ENCODE peak calls at places on chromosomes 5 and 9, in ten cellular contexts. N is left lung; G is ovary; D is AG08396; E is hepatic stellate cell; Z is cardiac muscle cell; R is NCI-H1694 treated with DMSO at 0.1 percent for 48 hours; V is effector memory CD8-positive, alpha-beta T cell; O is B cell; Y is NCI-H460. K is an unnamed sample.

GRCh38 chr5:125823572-125823971 is 599.6 kb upstream of the GRAMD2B start:
- DNase-seq in V (no peak), D (peak), Z (no peak), E (no peak), G (no peak), O (no peak), N (no peak), Y (no peak), R (no peak), K (no peak)

GRCh38 chr5:137997726-137998213 is 35.1 kb downstream of the FAM13B start:
- DNase-seq in D (no peak), O (no peak), N (no peak), E (no peak), R (no peak), Y (no peak), Z (no peak), G (no peak), V (no peak), K (no peak)

GRCh38 chr9:35736201-35736633 is 3.8 kb downstream of the CREB3 start:
- DNase-seq in V (peak), D (peak), E (peak), O (peak), Z (peak), G (no peak), N (peak), R (peak), Y (peak), K (peak)

GRCh38 chr9:81292056-81292805 is 397.1 kb downstream of the TLE1 start:
- DNase-seq in G (no peak), N (no peak), Z (no peak), D (no peak), R (no peak), O (no peak), V (no peak), E (no peak), Y (no peak), K (no peak)

GRCh38 chr9:101028346-101029299 is at the start of gene PLPPR1:
- DNase-seq in V (no peak), D (peak), G (peak), O (no peak), Z (peak), N (peak), Y (peak), R (peak), E (peak), K (peak)

GRCh38 chr5:157602505-157602904 is 26.9 kb upstream of the ADAM19 start:
- DNase-seq in E (no peak), Z (no peak), D (no peak), O (peak), R (no peak), N (no peak), Y (no peak), G (no peak), V (no peak), K (no peak)

GRCh38 chr5:133457439-133457838 is 154.9 kb downstream of the FSTL4 start:
- DNase-seq in E (no peak), D (no peak), Z (peak), G (no peak), V (no peak), N (no peak), R (no peak), O (no peak), Y (no peak), K (no peak)

GRCh38 chr5:86997501-86997900 is 270.2 kb upstream of the RASA1 start:
- DNase-seq in G (no peak), R (no peak), E (no peak), Z (no peak), V (no peak), N (no peak), O (no peak), D (no peak), Y (no peak), K (no peak)

GRCh38 chr5:156812959-156813358 is 37.1 kb upstream of the PPP1R2B start:
- DNase-seq in G (no peak), V (no peak), E (no peak), Z (no peak), O (no peak), Y (no peak), R (no peak), D (no peak), N (no peak), K (no peak)

GRCh38 chr5:139295692-139296091 is 2.2 kb downstream of the MATR3 start:
- DNase-seq in D (no peak), V (no peak), Y (no peak), G (no peak), R (no peak), O (no peak), N (no peak), E (no peak), Z (no peak), K (no peak)

GRCh38 chr5:37850128-37850865 is 10.5 kb upstream of the GDNF start:
- DNase-seq in E (peak), R (no peak), G (no peak), Z (no peak), V (no peak), O (no peak), Y (no peak), D (no peak), N (no peak), K (no peak)

GRCh38 chr9:137588311-137588710 is 2.0 kb downstream of the ZMYND19 start:
- DNase-seq in D (no peak), V (no peak), O (no peak), E (no peak), Y (no peak), Z (no peak), R (no peak), N (no peak), G (no peak), K (no peak)

GRCh38 chr9:107536462-107536861 is 46.9 kb upstream of the KLF4 start:
- DNase-seq in N (no peak), D (no peak), R (no peak), V (no peak), O (no peak), E (no peak), G (no peak), Z (no peak), Y (no peak), K (no peak)

GRCh38 chr9:120861935-120862334 is 15.1 kb downstream of the PHF19 start:
- DNase-seq in D (no peak), G (no peak), Y (no peak), O (no peak), R (no peak), E (no peak), V (no peak), Z (no peak), N (no peak), K (no peak)

GRCh38 chr5:179184521-179185050 is 124.4 kb downstream of the ZNF354C start:
- DNase-seq in R (no peak), G (no peak), O (no peak), E (no peak), D (no peak), Z (no peak), V (no peak), Y (no peak), N (peak), K (no peak)

GRCh38 chr9:105959491-105959890 is 265.1 kb downstream of the TMEM38B start:
- DNase-seq in O (no peak), Z (no peak), G (no peak), D (no peak), N (no peak), Y (no peak), R (no peak), E (no peak), V (no peak), K (no peak)

GRCh38 chr9:131639771-131640437 is 94.6 kb downstream of the PRRT1B start:
- DNase-seq in G (no peak), N (no peak), E (no peak), O (no peak), V (no peak), R (no peak), D (no peak), Y (no peak), Z (no peak), K (peak)

GRCh38 chr9:2053883-2054845 is 39.0 kb downstream of the SMARCA2 start:
- DNase-seq in E (no peak), D (peak), R (no peak), O (peak), Y (no peak), G (no peak), Z (no peak), N (no peak), V (peak), K (peak)

GRCh38 chr9:109166171-109166770 is 778 bp downstream of the FRRS1L start:
- DNase-seq in R (no peak), D (no peak), G (no peak), Z (no peak), Y (no peak), E (no peak), O (no peak), V (no peak), N (no peak), K (peak)

GRCh38 chr9:84169240-84169639 is 171.3 kb downstream of the SLC28A3 start:
- DNase-seq in O (no peak), Y (no peak), N (no peak), E (no peak), Z (no peak), G (no peak), R (no peak), D (no peak), V (no peak), K (no peak)

GRCh38 chr9:347667-348292 is 133.1 kb downstream of the DOCK8 start:
- DNase-seq in G (no peak), Y (peak), D (peak), V (no peak), R (peak), Z (peak), N (no peak), O (no peak), E (peak), K (peak)

GRCh38 chr9:125337282-125337681 is 75.7 kb downstream of the GAPVD1 start:
- DNase-seq in D (no peak), O (no peak), V (no peak), G (no peak), Y (no peak), E (no peak), N (no peak), R (no peak), Z (peak), K (no peak)

GRCh38 chr5:127957183-127957582 is 126.4 kb upstream of the SLC12A2 start:
- DNase-seq in O (no peak), Z (no peak), V (no peak), N (no peak), Y (no peak), G (peak), E (no peak), D (peak), R (peak), K (peak)

GRCh38 chr9:114386886-114387677 is 700 bp downstream of the AKNA start:
- DNase-seq in Y (no peak), Z (no peak), N (peak), R (no peak), O (no peak), D (no peak), V (no peak), E (no peak), G (peak), K (no peak)

GRCh38 chr9:98281281-98281680 is 25.8 kb upstream of the TBC1D2 start:
- DNase-seq in D (no peak), G (no peak), R (no peak), V (no peak), E (no peak), N (no peak), Z (no peak), Y (no peak), O (no peak), K (no peak)